ENCODE peak calls at places on chromosomes 16 and 17, in seven cellular contexts. R is DMS153, P is T1000, G is body of pancreas, Z is H54, D is HCT116, A is MG63. K is an unnamed sample.

GRCh38 chr16:87044829-87045228 is 272.4 kb downstream of the C16orf95 start:
- DNase-seq in A (no peak), R (no peak), P (no peak), D (no peak), Z (no peak), G (no peak), K (no peak)

GRCh38 chr17:10149573-10150399 is 48.6 kb downstream of the GAS7 start:
- DNase-seq in R (no peak), P (peak; percentile 64), Z (no peak), A (no peak), G (no peak), D (peak; percentile 46), K (no peak)

GRCh38 chr16:68764866-68765265 is 27.8 kb downstream of the CDH1 start:
- DNase-seq in R (no peak), A (no peak), P (no peak), D (no peak), G (no peak), Z (no peak), K (no peak)

GRCh38 chr16:87161822-87162676 is 155.1 kb downstream of the C16orf95 start:
- DNase-seq in A (no peak), Z (no peak), G (no peak), P (no peak), D (no peak), R (no peak), K (no peak)

GRCh38 chr17:21166599-21167265 is 40.0 kb downstream of the DHRS7B start:
- DNase-seq in R (no peak), P (no peak), D (no peak), G (no peak), Z (no peak), A (no peak), K (no peak)

GRCh38 chr17:43416998-43417891 is 18.5 kb downstream of the ARL4D start:
- DNase-seq in R (peak; percentile 15), P (no peak), G (no peak), D (no peak), A (peak; percentile 93), Z (peak; percentile 44), K (no peak)

GRCh38 chr16:82792704-82793103 is 165.9 kb downstream of the CDH13 start:
- DNase-seq in P (no peak), A (no peak), R (no peak), Z (no peak), G (peak; percentile 16), D (no peak), K (no peak)

GRCh38 chr17:2885751-2886150 is 89.5 kb downstream of the RAP1GAP2 start:
- DNase-seq in D (no peak), A (no peak), G (no peak), P (no peak), R (no peak), Z (no peak), K (peak; percentile 68)

GRCh38 chr16:2029350-2029749 is 2.6 kb downstream of the NHERF2 start:
- DNase-seq in A (no peak), G (no peak), P (no peak), R (no peak), D (no peak), Z (no peak), K (no peak)

GRCh38 chr17:7328840-7329359 is at the start of gene NEURL4:
- DNase-seq in D (no peak), R (no peak), A (no peak), Z (no peak), P (no peak), G (no peak), K (no peak)

GRCh38 chr16:86051376-86052114 is 152.6 kb downstream of the IRF8 start:
- DNase-seq in P (no peak), D (no peak), A (no peak), G (no peak), R (peak; percentile 85), Z (no peak), K (no peak)

GRCh38 chr16:31141489-31142108 is 6.1 kb upstream of the PRSS8 start:
- DNase-seq in D (no peak), R (no peak), A (peak; percentile 72), Z (no peak), G (peak; percentile 60), P (no peak), K (peak; percentile 58)

GRCh38 chr16:57892041-57892440 is 78.9 kb downstream of the CNGB1 start:
- DNase-seq in R (no peak), D (no peak), P (peak; percentile 53), G (no peak), Z (peak; percentile 74), A (peak; percentile 81), K (no peak)

GRCh38 chr17:31842416-31843381 is 16.3 kb downstream of the COPRS start:
- DNase-seq in D (peak; percentile 27), A (peak; percentile 83), P (peak; percentile 58), Z (peak; percentile 53), G (peak; percentile 85), R (peak; percentile 36), K (peak; percentile 48)

GRCh38 chr17:75570772-75571171 is 16.8 kb upstream of the MYO15B start:
- DNase-seq in R (no peak), D (no peak), P (no peak), A (no peak), G (no peak), Z (no peak), K (no peak)

GRCh38 chr16:28623172-28623711 is 13.4 kb upstream of the SULT1A1 start:
- DNase-seq in Z (no peak), A (no peak), P (no peak), R (peak; percentile 77), D (peak; percentile 43), G (peak; percentile 77), K (peak; percentile 80)

GRCh38 chr16:67723151-67723915 is 4.2 kb upstream of the GFOD2 start:
- DNase-seq in R (no peak), Z (peak; percentile 64), D (no peak), A (no peak), P (peak; percentile 2), G (no peak), K (no peak)

K was measured in SHP77 treated with DMSO at 0.1 percent for 48 hours.